ENCODE peak calls at places on chromosome 2, in four cellular contexts. O, C, E and I are unnamed samples.

GRCh38 chr2:70789304-70790078 is 952 bp downstream of the FIGLA start:
- DNase-seq in O (peak; percentile 25), C (peak; percentile 78), E (peak; percentile 81), I (no peak)

GRCh38 chr2:242098445-242099128 is 229.1 kb downstream of the RTP5 start:
- DNase-seq in O (peak; percentile 53), C (no peak), E (no peak), I (peak; percentile 40)

GRCh38 chr2:127083819-127084503 is 23.0 kb downstream of the BIN1 start:
- DNase-seq in O (peak; percentile 98), C (no peak), E (no peak), I (no peak)

GRCh38 chr2:240604291-240604938 is 17.9 kb downstream of the CAPN10 start:
- DNase-seq in O (peak; percentile 49), C (peak; percentile 65), E (peak; percentile 99), I (no peak)

GRCh38 chr2:231308219-231308618 is 87.3 kb upstream of the B3GNT7 start:
- DNase-seq in O (no peak), C (no peak), E (no peak), I (no peak)

GRCh38 chr2:145065278-145065677 is 545.4 kb upstream of the ZEB2 start:
- DNase-seq in O (peak; percentile 27), C (no peak), E (no peak), I (no peak)

GRCh38 chr2:201401815-201402214 is 44.7 kb upstream of the FLACC1 start:
- DNase-seq in O (no peak), C (no peak), E (no peak), I (no peak)

GRCh38 chr2:217793566-217794132 is 209.1 kb downstream of the TNS1 start:
- DNase-seq in O (no peak), C (no peak), E (peak; percentile 11), I (no peak)

GRCh38 chr2:85472265-85472664 is 53.8 kb downstream of the SH2D6 start:
- DNase-seq in O (no peak), C (no peak), E (no peak), I (no peak)

GRCh38 chr2:114160263-114161001 is 270.5 kb downstream of the ACTR3 start:
- DNase-seq in O (no peak), C (peak; percentile 7), E (no peak), I (no peak)

GRCh38 chr2:175001546-175001945 is 3.6 kb downstream of the CHN1 start:
- DNase-seq in O (no peak), C (no peak), E (no peak), I (no peak)

GRCh38 chr2:127658146-127658545 is 12.2 kb downstream of the GPR17 start:
- DNase-seq in O (no peak), C (no peak), E (no peak), I (no peak)

GRCh38 chr2:47033102-47033880 is 117.7 kb upstream of the MCFD2 start:
- DNase-seq in O (no peak), C (no peak), E (peak; percentile 79), I (no peak)

GRCh38 chr2:136129601-136130000 is 11.7 kb upstream of the CXCR4 start:
- DNase-seq in O (no peak), C (no peak), E (no peak), I (no peak)

GRCh38 chr2:186848873-186849578 is at the start of gene ZSWIM2:
- DNase-seq in O (peak; percentile 88), C (peak; percentile 12), E (peak; percentile 78), I (no peak)

GRCh38 chr2:132980304-132980703 is 310.3 kb upstream of the LYPD1 start:
- DNase-seq in O (no peak), C (no peak), E (no peak), I (no peak)

GRCh38 chr2:86487062-86487461 is 45.9 kb downstream of the KDM3A start:
- DNase-seq in O (no peak), C (peak; percentile 18), E (no peak), I (no peak)

GRCh38 chr2:120656273-120656960 is 79.3 kb upstream of the GLI2 start:
- DNase-seq in O (no peak), C (no peak), E (no peak), I (no peak)

GRCh38 chr2:110910404-110910803 is 178.0 kb downstream of the ACOXL start:
- DNase-seq in O (no peak), C (no peak), E (no peak), I (peak; percentile 33)

GRCh38 chr2:54402350-54402749 is 53.8 kb upstream of the SPTBN1 start:
- DNase-seq in O (peak; percentile 82), C (no peak), E (no peak), I (no peak)

GRCh38 chr2:228767196-228767595 is 503.9 kb downstream of the PID1 start:
- DNase-seq in O (peak; percentile 19), C (no peak), E (no peak), I (no peak)

GRCh38 chr2:5668682-5669267 is 23.4 kb upstream of the SOX11 start:
- DNase-seq in O (no peak), C (no peak), E (peak; percentile 77), I (no peak)

GRCh38 chr2:192254444-192254843 is 59.7 kb upstream of the TMEFF2 start:
- DNase-seq in O (no peak), C (no peak), E (no peak), I (no peak)

GRCh38 chr2:229910832-229911412 is 10.9 kb downstream of the TRIP12 start:
- DNase-seq in O (no peak), C (peak; percentile 31), E (peak; percentile 42), I (no peak)

GRCh38 chr2:109601693-109602250 is 12.0 kb downstream of the SEPTIN10 start:
- DNase-seq in O (no peak), C (no peak), E (no peak), I (no peak)

GRCh38 chr2:240215676-240216051 is 75.2 kb upstream of the OTOS start:
- DNase-seq in O (no peak), C (no peak), E (no peak), I (no peak)

GRCh38 chr2:47357475-47357874 is 45.5 kb upstream of the MSH2 start:
- DNase-seq in O (peak; percentile 68), C (peak; percentile 56), E (no peak), I (no peak)

GRCh38 chr2:67215636-67216035 is 181.5 kb upstream of the ETAA1 start:
- DNase-seq in O (peak; percentile 69), C (no peak), E (no peak), I (no peak)

GRCh38 chr2:69242651-69243051 is 144.4 kb downstream of the GFPT1 start:
- DNase-seq in O (peak; percentile 86), C (no peak), E (no peak), I (no peak)

GRCh38 chr2:106140913-106141312 is 53.2 kb downstream of the UXS1 start:
- DNase-seq in O (no peak), C (no peak), E (no peak), I (no peak)

GRCh38 chr2:165573534-165574461 is 104.3 kb downstream of the CSRNP3 start:
- DNase-seq in O (no peak), C (peak; percentile 29), E (peak; percentile 63), I (no peak)

GRCh38 chr2:234705108-234705507 is 208.2 kb upstream of the ARL4C start:
- DNase-seq in O (peak; percentile 85), C (no peak), E (no peak), I (no peak)

GRCh38 chr2:173399229-173399628 is 44.6 kb downstream of the CDCA7 start:
- DNase-seq in O (no peak), C (no peak), E (no peak), I (no peak)

GRCh38 chr2:200618590-200619021 is 32.8 kb downstream of the AOX1 start:
- DNase-seq in O (peak; percentile 78), C (peak; percentile 76), E (peak; percentile 31), I (no peak)

GRCh38 chr2:144607899-144608477 is 88.1 kb upstream of the ZEB2 start:
- DNase-seq in O (peak; percentile 75), C (no peak), E (no peak), I (no peak)

GRCh38 chr2:71671203-71671602 is 217.8 kb downstream of the DYSF start:
- DNase-seq in O (no peak), C (no peak), E (peak; percentile 6), I (no peak)

GRCh38 chr2:12083081-12083569 is 336.7 kb downstream of the LPIN1 start:
- DNase-seq in O (no peak), C (no peak), E (peak; percentile 81), I (no peak)

GRCh38 chr2:3478846-3479385 is 40.4 kb downstream of the ADI1 start:
- DNase-seq in O (no peak), C (no peak), E (no peak), I (no peak)

DNA sequence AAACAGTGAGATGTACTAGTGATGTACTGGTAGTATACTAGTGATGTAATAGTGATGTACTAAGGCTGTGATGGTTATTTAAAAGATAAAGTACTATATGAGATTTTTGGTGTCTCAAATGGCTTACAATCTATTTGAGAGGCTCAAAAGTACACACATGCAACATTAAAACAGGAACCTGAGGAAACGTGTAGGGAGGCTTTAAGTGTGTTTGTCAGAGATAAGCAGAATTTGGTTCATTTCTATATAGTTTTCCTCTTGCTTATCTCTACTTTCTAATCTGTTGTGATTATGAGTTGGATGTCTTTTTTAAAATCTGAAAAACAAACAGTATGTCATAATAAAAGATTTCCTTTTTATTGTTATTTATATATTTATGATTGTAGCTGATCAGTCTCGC is 100.9 kb upstream of the SERTAD2 start:
- DNase-seq in O (no peak), C (no peak), E (no peak), I (no peak)
- TF ChIP-seq SMC3 in O (no peak), C (no peak), E (no peak), I (no peak)

GRCh38 chr2:232927041-232927792 is 57.2 kb downstream of the SNORC start:
- DNase-seq in O (no peak), C (peak; percentile 22), E (peak; percentile 55), I (no peak)

GRCh38 chr2:232927793-232928563 is 57.9 kb downstream of the SNORC start:
- DNase-seq in O (no peak), C (no peak), E (peak; percentile 84), I (no peak)

GRCh38 chr2:232925769-232926163 is 55.7 kb downstream of the SNORC start:
- DNase-seq in O (no peak), C (no peak), E (no peak), I (no peak)

GRCh38 chr2:232925153-232925768 is 55.2 kb downstream of the SNORC start:
- DNase-seq in O (no peak), C (no peak), E (no peak), I (no peak)

GRCh38 chr2:232926448-232927040 is 56.5 kb downstream of the SNORC start:
- DNase-seq in O (no peak), C (no peak), E (peak; percentile 43), I (no peak)
- TF ChIP-seq SMC3 in O (no peak), C (no peak), E (no peak), I (no peak)

DNA sequence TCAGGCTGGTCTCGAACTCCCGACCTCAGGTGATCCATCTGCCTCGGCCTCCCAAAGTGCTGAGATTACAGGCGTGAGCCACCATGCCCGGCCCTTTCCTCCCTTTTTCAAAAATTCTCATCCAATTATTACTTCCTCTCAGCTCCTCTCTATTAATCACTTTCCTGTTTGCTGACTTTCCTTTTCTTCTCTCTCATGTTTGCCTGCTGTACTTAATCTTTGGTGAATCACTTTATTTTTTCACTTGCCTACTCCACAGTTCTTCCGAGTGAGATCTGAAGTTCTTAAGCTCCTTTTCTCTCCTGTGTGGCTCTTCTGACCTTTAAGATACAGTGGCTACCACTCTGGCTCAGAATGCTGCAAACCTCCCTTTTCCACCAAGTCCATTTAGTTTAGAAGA is 126.3 kb upstream of the SERTAD2 start:
- DNase-seq in O (peak; percentile 20), C (no peak), E (no peak), I (no peak)
- TF ChIP-seq SMC3 in O (no peak), C (no peak), E (no peak), I (no peak)

DNA sequence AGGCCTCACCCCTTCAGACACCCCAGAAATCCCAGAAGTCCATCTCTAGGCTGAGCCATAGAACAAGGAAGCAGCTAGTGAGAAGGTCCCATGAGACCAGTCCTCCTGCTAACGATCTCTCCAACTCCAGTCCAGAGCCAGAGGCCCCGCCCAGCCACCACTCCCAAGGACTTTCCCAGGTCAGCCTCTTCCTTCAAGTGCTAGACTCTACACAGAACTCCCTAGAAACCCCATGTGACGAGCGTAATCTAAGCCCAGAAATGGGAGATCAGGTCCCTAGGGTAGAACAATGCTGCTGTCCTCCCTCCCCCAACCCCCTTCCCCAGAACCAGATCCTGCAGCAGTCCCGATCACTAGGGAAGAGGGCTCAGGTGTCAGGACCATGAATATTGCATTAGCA is 6.9 kb downstream of the DCTN1 start:
- DNase-seq in O (no peak), C (peak; percentile 19), E (no peak), I (no peak)
- TF ChIP-seq SMC3 in O (no peak), C (no peak), E (no peak), I (no peak)